ENCODE peak calls at places on chromosomes 3 and 15, in nine cellular contexts. V, U, O, T, P, N, L, D and X are unnamed samples.

GRCh38 chr15:89121414-89121813 is 33.2 kb downstream of the ABHD2 start:
- DNase-seq in N (no peak), P (peak; percentile 72), O (no peak), D (peak; percentile 83), V (no peak), L (no peak), U (no peak), T (peak; percentile 77), X (no peak)

GRCh38 chr15:38853608-38854007 is 289.0 kb upstream of the RASGRP1 start:
- DNase-seq in P (no peak), U (peak; percentile 4), D (no peak), L (no peak), O (peak; percentile 50), V (peak; percentile 52), N (no peak), T (peak; percentile 42), X (peak; percentile 2)

GRCh38 chr3:16720367-16720766 is 115.1 kb upstream of the DAZL start:
- DNase-seq in P (no peak), L (no peak), V (no peak), U (no peak), T (no peak), O (no peak), N (no peak), D (no peak), X (no peak)

GRCh38 chr3:50304601-50305000 is 1.2 kb upstream of the HYAL1 start:
- DNase-seq in V (peak; percentile 74), T (no peak), U (no peak), P (no peak), L (no peak), D (no peak), O (no peak), N (no peak), X (no peak)

GRCh38 chr3:141452045-141452444 is 34.8 kb upstream of the RASA2 start:
- DNase-seq in D (peak; percentile 67), N (peak; percentile 51), O (no peak), L (no peak), V (peak; percentile 80), U (peak; percentile 67), P (no peak), T (peak; percentile 82), X (peak; percentile 36)

GRCh38 chr3:141191097-141191749 is 40.4 kb upstream of the PXYLP1 start:
- DNase-seq in P (no peak), N (no peak), U (no peak), O (no peak), V (peak; percentile 6), D (no peak), L (no peak), T (no peak), X (no peak)

GRCh38 chr15:39795486-39795885 is 12.8 kb upstream of the FSIP1 start:
- DNase-seq in N (no peak), V (no peak), D (no peak), U (no peak), O (no peak), L (no peak), T (no peak), P (no peak), X (no peak)

GRCh38 chr3:78967061-78967460 is 800.7 kb downstream of the ROBO1 start:
- DNase-seq in U (no peak), D (no peak), P (no peak), V (peak; percentile 12), L (no peak), O (no peak), T (no peak), N (no peak), X (no peak)

GRCh38 chr3:43994594-43995077 is 247.1 kb upstream of the TOPAZ1 start:
- DNase-seq in P (no peak), D (no peak), N (no peak), L (no peak), U (no peak), V (no peak), O (no peak), T (no peak), X (no peak)

GRCh38 chr3:46921871-46922271 is 44.4 kb downstream of the PTH1R start:
- DNase-seq in D (no peak), L (peak; percentile 8), V (no peak), P (peak; percentile 5), N (no peak), T (no peak), O (no peak), U (no peak), X (no peak)

GRCh38 chr3:46922871-46923558 is 45.5 kb downstream of the PTH1R start:
- DNase-seq in P (peak; percentile 1), D (no peak), L (peak; percentile 15), U (no peak), V (no peak), T (no peak), O (no peak), N (no peak), X (no peak)

GRCh38 chr3:46918634-46919033 is 41.1 kb downstream of the PTH1R start:
- DNase-seq in P (no peak), U (no peak), V (no peak), O (no peak), T (no peak), N (no peak), L (no peak), D (no peak), X (no peak)

GRCh38 chr3:46922426-46922825 is 44.9 kb downstream of the PTH1R start:
- DNase-seq in T (no peak), N (no peak), O (no peak), U (no peak), D (no peak), L (peak; percentile 9), V (no peak), P (peak; percentile 1), X (no peak)

GRCh38 chr3:46921041-46921440 is 43.5 kb downstream of the PTH1R start:
- DNase-seq in D (no peak), P (peak; percentile 5), V (no peak), O (no peak), N (no peak), U (no peak), T (no peak), L (peak; percentile 4), X (no peak)
- TF ChIP-seq POLR2A in D (no peak), P (no peak), V (no peak), O (no peak), N (no peak), U (no peak), T (no peak), L (no peak), X (no peak)

GRCh38 chr3:13408890-13409289 is 11.2 kb downstream of the NUP210 start:
- DNase-seq in P (no peak), T (no peak), D (no peak), V (no peak), U (no peak), O (no peak), L (no peak), N (no peak), X (no peak)
- TF ChIP-seq POLR2A in P (no peak), T (no peak), D (no peak), V (no peak), U (no peak), O (no peak), L (no peak), N (no peak), X (no peak)

GRCh38 chr15:58932791-58933310 is 628 bp downstream of the SLTM start:
- DNase-seq in N (peak; percentile 52), L (no peak), T (no peak), V (no peak), D (no peak), P (no peak), O (no peak), U (peak; percentile 87), X (no peak)

GRCh38 chr15:58934114-58934447 is 602 bp upstream of the SLTM start:
- DNase-seq in V (no peak), L (no peak), D (no peak), T (no peak), O (no peak), P (no peak), U (no peak), N (no peak), X (no peak)

GRCh38 chr15:58934521-58934920 is 1.0 kb upstream of the SLTM start:
- DNase-seq in D (no peak), N (no peak), L (no peak), V (no peak), U (no peak), T (no peak), O (no peak), P (no peak), X (no peak)

GRCh38 chr15:58931985-58932384 is 1.5 kb downstream of the SLTM start:
- DNase-seq in N (peak; percentile 45), P (peak; percentile 25), O (no peak), D (no peak), L (no peak), V (peak; percentile 63), U (peak; percentile 81), T (peak; percentile 22), X (peak; percentile 21)

DNA sequence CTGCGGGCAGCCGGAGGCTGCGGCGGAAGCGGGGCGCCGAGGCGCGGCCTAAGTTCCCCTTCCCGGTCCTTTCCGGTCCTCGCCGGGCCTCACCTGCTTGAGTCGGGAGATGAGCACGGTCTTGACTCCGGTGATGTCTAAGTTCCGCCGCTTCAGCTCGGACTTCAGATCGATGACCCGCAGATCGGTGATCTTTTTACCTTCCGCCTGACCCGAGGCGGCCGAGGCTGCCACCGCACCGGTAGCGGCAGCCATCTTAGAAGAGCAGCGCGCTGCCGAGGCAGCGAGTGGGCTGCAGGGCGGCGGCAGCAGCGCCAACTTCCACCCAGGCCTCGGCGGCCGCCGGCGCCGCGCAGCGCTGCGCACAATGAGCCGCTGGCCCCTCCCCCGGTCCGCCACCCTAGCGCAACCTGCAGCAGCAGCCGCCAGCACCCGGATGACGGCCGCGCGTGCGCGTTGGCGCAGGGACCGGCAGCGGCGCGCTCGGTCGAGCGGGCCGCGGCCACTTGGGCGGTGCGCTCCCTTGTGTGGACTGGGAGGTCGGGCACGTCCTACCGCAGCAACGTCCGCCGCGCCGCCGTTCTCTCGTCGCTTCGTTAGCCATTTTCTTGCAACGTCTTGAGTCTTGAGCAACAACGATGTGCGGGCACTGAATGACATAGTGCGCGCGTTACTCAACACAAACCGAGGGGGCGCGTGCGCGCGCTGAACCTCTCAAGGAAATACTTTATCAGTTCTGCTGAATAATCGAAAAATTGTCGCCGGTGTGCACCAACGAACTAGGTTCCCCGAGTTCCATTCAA is at the start of gene SLTM:
- DNase-seq in P (peak; percentile 95), O (peak; percentile 89), L (peak; percentile 92), T (peak; percentile 98), V (peak; percentile 95), U (peak; percentile 98), D (peak; percentile 97), N (peak; percentile 94), X (peak; percentile 78)
- TF ChIP-seq POLR2A in P (peak; percentile 98), O (peak; percentile 98), L (peak; percentile 80), T (peak; percentile 97), V (peak; percentile 98), U (peak; percentile 99), D (peak; percentile 97), N (peak; percentile 98), X (peak; percentile 97)

GRCh38 chr3:134794950-134795775 is at the start of gene EPHB1:
- DNase-seq in U (peak; percentile 69), N (peak; percentile 77), O (peak; percentile 97), L (peak; percentile 78), V (peak; percentile 87), T (peak; percentile 80), D (peak; percentile 79), P (peak; percentile 70), X (peak; percentile 78)
- TF ChIP-seq POLR2A in U (no peak), N (no peak), O (peak; percentile 90), L (no peak), V (no peak), T (no peak), D (no peak), P (no peak), X (no peak)

GRCh38 chr3:170044280-170044679 is 6.5 kb downstream of the GPR160 start:
- DNase-seq in L (no peak), T (no peak), D (no peak), U (no peak), P (no peak), O (no peak), V (no peak), N (peak; percentile 19), X (no peak)
- TF ChIP-seq POLR2A in L (no peak), T (no peak), D (no peak), U (no peak), P (no peak), O (no peak), V (no peak), N (no peak), X (no peak)